ENCODE peak calls at places on chromosome 3, in eight cellular contexts. T is AML-193, F is foreskin fibroblast, J is breast epithelium, A is Right ventricle myocardium inferior, Y is neural crest cell, D is HCEC 1CT, P is prostate gland. R is an unnamed sample.

GRCh38 chr3:94423566-94423965 is 360.7 kb downstream of the NSUN3 start:
- DNase-seq in J (no peak), A (no peak), P (no peak), T (no peak), D (peak; percentile 85), Y (no peak), F (no peak), R (no peak)

GRCh38 chr3:182862159-182862860 is 69.0 kb downstream of the ATP11B start:
- DNase-seq in F (no peak), Y (no peak), P (no peak), D (no peak), A (no peak), T (no peak), J (no peak), R (no peak)

GRCh38 chr3:160474416-160474838 is 24.8 kb upstream of the TRIM59 start:
- DNase-seq in J (no peak), Y (no peak), T (no peak), F (peak; percentile 50), A (no peak), P (no peak), D (peak; percentile 22), R (no peak)

GRCh38 chr3:122952509-122952908 is 75.1 kb downstream of the SEMA5B start:
- DNase-seq in Y (no peak), F (no peak), T (peak; percentile 73), D (no peak), J (no peak), A (no peak), P (no peak), R (no peak)

GRCh38 chr3:178434206-178434805 is 101.9 kb upstream of the KCNMB2 start:
- DNase-seq in A (no peak), J (no peak), T (no peak), Y (no peak), F (no peak), D (peak; percentile 46), P (no peak), R (no peak)

GRCh38 chr3:190333961-190334360 is 11.7 kb upstream of the CLDN1 start:
- DNase-seq in T (no peak), A (no peak), F (no peak), P (no peak), J (no peak), Y (no peak), D (no peak), R (no peak)

GRCh38 chr3:17302774-17303173 is 418.0 kb downstream of the PLCL2 start:
- DNase-seq in F (peak; percentile 29), J (no peak), T (no peak), P (no peak), Y (no peak), D (peak; percentile 15), A (no peak), R (no peak)

GRCh38 chr3:159817136-159817535 is 171.5 kb upstream of the IL12A start:
- DNase-seq in F (no peak), P (no peak), Y (no peak), A (no peak), J (no peak), D (no peak), T (no peak), R (no peak)

GRCh38 chr3:133834621-133835417 is 29.2 kb downstream of the SRPRB start:
- DNase-seq in A (no peak), T (no peak), P (no peak), Y (no peak), D (no peak), J (no peak), F (no peak), R (no peak)

GRCh38 chr3:141050913-141051632 is at the start of gene SPSB4:
- DNase-seq in D (no peak), A (peak; percentile 83), P (no peak), J (no peak), F (peak; percentile 20), T (peak; percentile 3), Y (peak; percentile 85), R (peak; percentile 87)

GRCh38 chr3:29618395-29619291 is 337.8 kb downstream of the RBMS3 start:
- DNase-seq in D (no peak), F (no peak), Y (no peak), A (no peak), J (no peak), T (no peak), P (no peak), R (no peak)

GRCh38 chr3:77236118-77236517 is 196.2 kb downstream of the ROBO2 start:
- DNase-seq in T (no peak), A (no peak), J (no peak), F (no peak), P (no peak), Y (no peak), D (no peak), R (no peak)